ENCODE peak calls at places on chromosomes 11 and 22, in seven cellular contexts. One of them, this sample, is unnamed. For H3K4me1, the result is how much of the 10 kb centered on the place peaks cover.

GRCh38 chr11:225734-226453 is 10.2 kb downstream of the SIRT3 start:
- DNase-seq in spleen: no peak
- DNase-seq in fibroblast of lung: peak
- DNase-seq in GM23338: no peak
- DNase-seq in neural progenitor cell: no peak
- DNase-seq in IMR-90: peak
- DNase-seq in pancreas: peak
- DNase-seq in this sample: no peak

GRCh38 chr11:108154591-108154990 is 33.2 kb downstream of the ACAT1 start:
- DNase-seq in neural progenitor cell: no peak
- DNase-seq in IMR-90: no peak
- DNase-seq in GM23338: no peak
- DNase-seq in fibroblast of lung: no peak
- DNase-seq in pancreas: no peak
- DNase-seq in spleen: no peak
- DNase-seq in this sample: no peak

GRCh38 chr11:74057251-74058151 is 48.6 kb upstream of the UCP3 start:
- DNase-seq in neural progenitor cell: no peak
- DNase-seq in IMR-90: peak
- DNase-seq in spleen: no peak
- DNase-seq in pancreas: no peak
- DNase-seq in fibroblast of lung: peak
- DNase-seq in GM23338: no peak
- DNase-seq in this sample: no peak

GRCh38 chr11:118241191-118242098 is 10.7 kb downstream of the MPZL3 start:
- DNase-seq in pancreas: no peak
- DNase-seq in GM23338: no peak
- DNase-seq in fibroblast of lung: peak
- DNase-seq in spleen: peak
- DNase-seq in neural progenitor cell: no peak
- DNase-seq in IMR-90: no peak
- DNase-seq in this sample: no peak

GRCh38 chr11:73902303-73902702 is 25.5 kb downstream of the PAAF1 start:
- DNase-seq in IMR-90: no peak
- DNase-seq in fibroblast of lung: no peak
- DNase-seq in pancreas: no peak
- DNase-seq in neural progenitor cell: no peak
- DNase-seq in GM23338: no peak
- DNase-seq in spleen: no peak
- DNase-seq in this sample: no peak

GRCh38 chr11:108629274-108629673 is 35.6 kb upstream of the DDX10 start:
- DNase-seq in fibroblast of lung: no peak
- DNase-seq in spleen: no peak
- DNase-seq in IMR-90: no peak
- DNase-seq in neural progenitor cell: no peak
- DNase-seq in pancreas: no peak
- DNase-seq in GM23338: no peak
- DNase-seq in this sample: no peak

GRCh38 chr11:2084721-2085120 is 54.5 kb downstream of the IGF2 start:
- DNase-seq in pancreas: no peak
- DNase-seq in IMR-90: no peak
- DNase-seq in fibroblast of lung: no peak
- DNase-seq in spleen: peak
- DNase-seq in GM23338: no peak
- DNase-seq in neural progenitor cell: no peak
- DNase-seq in this sample: no peak

GRCh38 chr11:71086687-71087258 is 165.6 kb downstream of the SHANK2 start:
- DNase-seq in GM23338: peak
- DNase-seq in fibroblast of lung: no peak
- DNase-seq in spleen: no peak
- DNase-seq in IMR-90: peak
- DNase-seq in neural progenitor cell: peak
- DNase-seq in pancreas: no peak
- DNase-seq in this sample: peak

GRCh38 chr11:115269193-115269592 is 235.0 kb downstream of the CADM1 start:
- DNase-seq in spleen: no peak
- DNase-seq in fibroblast of lung: no peak
- DNase-seq in pancreas: no peak
- DNase-seq in GM23338: no peak
- DNase-seq in neural progenitor cell: no peak
- DNase-seq in IMR-90: no peak
- DNase-seq in this sample: no peak

GRCh38 chr11:47466701-47467250 is 17.8 kb upstream of the RAPSN start:
- DNase-seq in spleen: peak
- DNase-seq in fibroblast of lung: peak
- DNase-seq in pancreas: peak
- DNase-seq in neural progenitor cell: peak
- DNase-seq in GM23338: peak
- DNase-seq in IMR-90: no peak
- DNase-seq in this sample: peak

GRCh38 chr11:120612363-120613263 is 101.1 kb downstream of the GRIK4 start:
- DNase-seq in spleen: no peak
- DNase-seq in fibroblast of lung: peak
- DNase-seq in pancreas: no peak
- DNase-seq in neural progenitor cell: no peak
- DNase-seq in GM23338: no peak
- DNase-seq in IMR-90: peak
- DNase-seq in this sample: no peak

GRCh38 chr22:37655252-37655563 is 3.3 kb upstream of the PDXP start:
- DNase-seq in IMR-90: no peak
- DNase-seq in spleen: no peak
- DNase-seq in GM23338: no peak
- DNase-seq in fibroblast of lung: no peak
- DNase-seq in neural progenitor cell: no peak
- DNase-seq in pancreas: no peak
- DNase-seq in this sample: no peak

GRCh38 chr22:46993626-46994025 is 231.2 kb downstream of the TBC1D22A start:
- DNase-seq in neural progenitor cell: no peak
- DNase-seq in GM23338: no peak
- DNase-seq in IMR-90: no peak
- DNase-seq in fibroblast of lung: no peak
- DNase-seq in spleen: no peak
- DNase-seq in pancreas: peak
- DNase-seq in this sample: no peak

GRCh38 chr11:292211-293121 is 3.5 kb downstream of the PGGHG start:
- DNase-seq in spleen: peak
- DNase-seq in IMR-90: no peak
- DNase-seq in pancreas: peak
- DNase-seq in fibroblast of lung: no peak
- DNase-seq in neural progenitor cell: no peak
- DNase-seq in GM23338: no peak
- DNase-seq in this sample: no peak

GRCh38 chr11:67581469-67581868 is 2.1 kb upstream of the GSTP1 start:
- DNase-seq in IMR-90: no peak
- DNase-seq in fibroblast of lung: no peak
- DNase-seq in GM23338: peak
- DNase-seq in pancreas: no peak
- DNase-seq in neural progenitor cell: peak
- DNase-seq in spleen: peak
- DNase-seq in this sample: no peak

GRCh38 chr22:21707677-21708076 is 27.9 kb downstream of the YPEL1 start:
- DNase-seq in GM23338: no peak
- DNase-seq in spleen: no peak
- DNase-seq in pancreas: no peak
- DNase-seq in fibroblast of lung: no peak
- DNase-seq in neural progenitor cell: no peak
- DNase-seq in IMR-90: peak
- DNase-seq in this sample: no peak

GRCh38 chr22:23259916-23260644 is 79.8 kb downstream of the BCR start:
- DNase-seq in spleen: no peak
- DNase-seq in pancreas: no peak
- DNase-seq in IMR-90: no peak
- DNase-seq in neural progenitor cell: no peak
- DNase-seq in fibroblast of lung: no peak
- DNase-seq in GM23338: peak
- DNase-seq in this sample: no peak

GRCh38 chr11:72864692-72865655 is 50.8 kb downstream of the ATG16L2 start:
- DNase-seq in spleen: no peak
- DNase-seq in IMR-90: peak
- DNase-seq in fibroblast of lung: peak
- DNase-seq in GM23338: no peak
- DNase-seq in pancreas: no peak
- DNase-seq in neural progenitor cell: no peak
- DNase-seq in this sample: no peak

GRCh38 chr11:118918128-118918685 is 7.5 kb downstream of the BCL9L start:
- DNase-seq in pancreas: peak
- DNase-seq in fibroblast of lung: peak
- DNase-seq in spleen: peak
- DNase-seq in IMR-90: peak
- DNase-seq in GM23338: peak
- DNase-seq in neural progenitor cell: peak
- DNase-seq in this sample: peak

GRCh38 chr22:28883657-28883916 is 215 bp downstream of the ZNRF3 start:
- DNase-seq in spleen: no peak
- DNase-seq in pancreas: no peak
- DNase-seq in fibroblast of lung: no peak
- DNase-seq in GM23338: no peak
- DNase-seq in neural progenitor cell: no peak
- DNase-seq in IMR-90: no peak
- DNase-seq in this sample: no peak

GRCh38 chr11:57288771-57289579 is 35.8 kb downstream of the TNKS1BP1 start:
- DNase-seq in spleen: no peak
- DNase-seq in neural progenitor cell: peak
- DNase-seq in GM23338: peak
- DNase-seq in IMR-90: peak
- DNase-seq in pancreas: no peak
- DNase-seq in fibroblast of lung: peak
- DNase-seq in this sample: no peak

GRCh38 chr11:134385774-134386565 is 26.1 kb downstream of the B3GAT1 start:
- DNase-seq in fibroblast of lung: no peak
- DNase-seq in neural progenitor cell: no peak
- DNase-seq in GM23338: no peak
- DNase-seq in IMR-90: no peak
- DNase-seq in spleen: no peak
- DNase-seq in pancreas: no peak
- DNase-seq in this sample: no peak

GRCh38 chr22:20125201-20126174 is 6.1 kb upstream of the ZDHHC8 start:
- DNase-seq in neural progenitor cell: no peak
- DNase-seq in spleen: no peak
- DNase-seq in IMR-90: no peak
- DNase-seq in fibroblast of lung: no peak
- DNase-seq in pancreas: no peak
- DNase-seq in GM23338: no peak
- DNase-seq in this sample: peak
- TF ChIP-seq CTCF in neural progenitor cell: no peak
- TF ChIP-seq CTCF in spleen: no peak
- TF ChIP-seq CTCF in IMR-90: no peak
- TF ChIP-seq CTCF in fibroblast of lung: no peak
- TF ChIP-seq CTCF in pancreas: no peak
- TF ChIP-seq CTCF in GM23338: no peak
- TF ChIP-seq CTCF in this sample: no peak

DNA sequence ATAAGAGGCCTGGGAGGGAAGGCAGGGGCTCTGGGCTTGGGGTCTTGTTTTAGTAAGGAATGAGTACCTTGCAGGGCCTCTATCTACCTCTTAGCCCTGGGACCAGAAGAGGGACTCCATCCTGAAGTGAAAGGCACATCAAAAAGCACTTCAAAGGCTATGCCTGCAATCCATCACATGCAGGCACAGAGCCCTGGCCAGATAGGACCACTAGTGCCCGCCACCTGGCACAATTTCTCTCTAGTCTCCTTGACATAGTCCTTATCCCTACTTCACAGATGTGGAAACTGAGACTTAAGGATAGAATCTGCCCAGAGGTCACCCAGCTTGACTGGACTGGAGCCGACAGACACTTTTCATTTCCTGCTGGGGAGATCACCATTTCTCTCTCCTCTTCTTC is 35.5 kb downstream of the DKK3 start:
- DNase-seq in pancreas: no peak
- DNase-seq in fibroblast of lung: no peak
- DNase-seq in IMR-90: no peak
- DNase-seq in spleen: peak
- DNase-seq in GM23338: no peak
- DNase-seq in neural progenitor cell: no peak
- DNase-seq in this sample: no peak
- H3K4me1 ChIP-seq in pancreas: under half
- H3K4me1 ChIP-seq in fibroblast of lung: half or more
- H3K4me1 ChIP-seq in IMR-90: under half
- H3K4me1 ChIP-seq in spleen: under half
- H3K4me1 ChIP-seq in GM23338: under half
- H3K4me1 ChIP-seq in neural progenitor cell: under half
- H3K4me1 ChIP-seq in this sample: under half

DNA sequence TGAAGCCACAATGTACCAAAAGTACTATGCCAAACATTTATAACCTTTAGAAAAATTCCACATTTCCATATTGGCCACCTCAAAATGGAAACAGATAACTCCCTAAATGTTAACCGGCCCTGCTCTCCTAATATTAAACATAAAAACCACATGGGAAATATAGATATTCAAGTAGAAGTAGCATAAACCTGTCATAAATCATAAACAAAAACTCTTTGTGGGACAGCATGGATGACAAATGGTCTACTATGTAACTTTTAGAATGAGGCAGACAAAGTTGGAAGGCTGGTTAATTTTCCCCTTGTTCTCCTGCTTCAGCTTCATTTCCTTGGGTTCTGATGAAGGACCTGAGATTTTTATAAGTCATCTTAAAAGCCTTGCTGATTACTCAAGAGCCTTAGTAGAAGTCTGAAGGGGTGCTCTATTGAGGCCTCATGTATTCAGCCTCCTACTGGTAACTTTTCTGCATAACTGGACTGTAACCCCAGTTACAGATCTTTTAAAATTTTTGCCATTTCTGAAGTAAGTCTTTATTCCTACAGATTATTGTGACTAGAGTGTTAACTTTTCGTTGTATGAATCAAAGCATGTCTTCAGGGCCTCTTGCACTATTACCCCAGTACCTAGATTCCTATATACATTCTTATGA is 116.4 kb downstream of the STIM1 start:
- DNase-seq in pancreas: no peak
- DNase-seq in spleen: no peak
- DNase-seq in IMR-90: peak
- DNase-seq in neural progenitor cell: no peak
- DNase-seq in GM23338: no peak
- DNase-seq in fibroblast of lung: no peak
- DNase-seq in this sample: no peak
- TF ChIP-seq CTCF in pancreas: no peak
- TF ChIP-seq CTCF in spleen: no peak
- TF ChIP-seq CTCF in IMR-90: peak
- TF ChIP-seq CTCF in neural progenitor cell: no peak
- TF ChIP-seq CTCF in GM23338: no peak
- TF ChIP-seq CTCF in fibroblast of lung: peak
- TF ChIP-seq CTCF in this sample: no peak

DNA sequence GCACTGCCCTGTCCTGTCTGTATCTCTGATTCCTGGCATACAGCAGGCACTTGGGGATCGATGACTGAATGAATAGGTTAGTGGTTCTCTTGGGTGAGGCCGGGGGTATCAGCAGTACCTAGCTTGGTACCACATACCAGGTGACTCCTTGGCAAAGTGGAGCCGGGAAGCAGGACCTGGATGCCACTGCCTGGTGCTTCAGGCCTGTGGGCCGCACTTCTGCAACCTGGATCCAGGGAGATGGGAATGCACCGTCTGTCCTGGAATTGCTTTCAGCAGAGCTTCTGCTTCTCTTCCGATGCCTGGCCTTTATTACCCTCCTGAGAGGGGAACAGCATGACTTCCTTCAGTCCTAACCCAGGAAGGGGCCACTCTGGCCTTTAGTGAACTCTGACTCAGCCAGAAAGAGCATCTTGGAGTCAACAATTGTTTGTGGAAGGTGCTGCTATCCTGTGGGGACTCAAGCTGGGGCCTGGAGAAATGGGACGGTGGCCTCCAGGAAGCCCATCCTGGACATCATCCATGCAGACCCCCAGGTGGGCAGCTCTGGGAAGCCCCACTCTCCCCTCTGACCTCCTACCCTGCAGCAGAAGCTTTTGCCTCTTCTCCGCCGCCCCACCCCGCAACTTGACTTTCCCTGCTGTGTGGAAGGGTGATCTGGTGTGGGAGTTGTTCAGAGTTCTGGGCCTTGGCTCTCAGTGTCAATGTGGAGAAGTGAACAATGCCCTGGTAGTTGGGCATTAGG is 5.1 kb downstream of the CD82 start:
- DNase-seq in GM23338: no peak
- DNase-seq in neural progenitor cell: no peak
- DNase-seq in spleen: peak
- DNase-seq in fibroblast of lung: no peak
- DNase-seq in pancreas: no peak
- DNase-seq in IMR-90: no peak
- DNase-seq in this sample: no peak
- H3K4me1 ChIP-seq in GM23338: under half
- H3K4me1 ChIP-seq in neural progenitor cell: under half
- H3K4me1 ChIP-seq in spleen: half or more
- H3K4me1 ChIP-seq in fibroblast of lung: under half
- H3K4me1 ChIP-seq in pancreas: under half
- H3K4me1 ChIP-seq in IMR-90: half or more
- H3K4me1 ChIP-seq in this sample: under half

This sample was measured in testis.